ENCODE peak calls at places on chromosomes 16 and 17, in seven cellular contexts. One of them, this sample, is unnamed.

GRCh38 chr16:47132310-47132709 is 11.4 kb downstream of the NETO2 start:
- DNase-seq in HCT116: no peak
- DNase-seq in H1: no peak
- DNase-seq in IMR-90: peak; percentile 5
- DNase-seq in K562: no peak
- DNase-seq in HepG2: no peak
- DNase-seq in A549: no peak
- DNase-seq in this sample: no peak

GRCh38 chr16:81431554-81432353 is 12.9 kb upstream of the CMIP start:
- DNase-seq in HepG2: peak; percentile 90
- DNase-seq in IMR-90: peak; percentile 77
- DNase-seq in A549: no peak
- DNase-seq in H1: no peak
- DNase-seq in K562: no peak
- DNase-seq in HCT116: no peak
- DNase-seq in this sample: no peak

GRCh38 chr17:14152726-14153125 is 83.4 kb downstream of the COX10 start:
- DNase-seq in HepG2: no peak
- DNase-seq in HCT116: no peak
- DNase-seq in K562: no peak
- DNase-seq in IMR-90: no peak
- DNase-seq in H1: no peak
- DNase-seq in A549: no peak
- DNase-seq in this sample: no peak

GRCh38 chr16:824601-825000 is 24.1 kb upstream of the GNG13 start:
- DNase-seq in K562: no peak
- DNase-seq in HepG2: no peak
- DNase-seq in H1: no peak
- DNase-seq in HCT116: no peak
- DNase-seq in A549: no peak
- DNase-seq in IMR-90: no peak
- DNase-seq in this sample: no peak

GRCh38 chr17:1474402-1475189 is 17.9 kb downstream of the MYO1C start:
- DNase-seq in A549: no peak
- DNase-seq in K562: no peak
- DNase-seq in H1: no peak
- DNase-seq in HCT116: no peak
- DNase-seq in HepG2: no peak
- DNase-seq in IMR-90: no peak
- DNase-seq in this sample: peak; percentile 67

GRCh38 chr16:50479771-50480170 is 68.4 kb upstream of the NKD1 start:
- DNase-seq in A549: no peak
- DNase-seq in H1: no peak
- DNase-seq in K562: no peak
- DNase-seq in HCT116: no peak
- DNase-seq in HepG2: no peak
- DNase-seq in IMR-90: no peak
- DNase-seq in this sample: no peak

GRCh38 chr17:7988750-7989178 is 13.7 kb upstream of the GUCY2D start:
- DNase-seq in K562: peak; percentile 54
- DNase-seq in HCT116: peak; percentile 80
- DNase-seq in IMR-90: peak; percentile 86
- DNase-seq in HepG2: peak; percentile 76
- DNase-seq in A549: peak; percentile 86
- DNase-seq in H1: no peak
- DNase-seq in this sample: peak; percentile 66

GRCh38 chr16:89044394-89045180 is 49.1 kb upstream of the ACSF3 start:
- DNase-seq in IMR-90: no peak
- DNase-seq in HepG2: no peak
- DNase-seq in H1: no peak
- DNase-seq in HCT116: no peak
- DNase-seq in A549: no peak
- DNase-seq in K562: no peak
- DNase-seq in this sample: no peak

GRCh38 chr17:78493455-78494188 is 83.6 kb downstream of the DNAH17 start:
- DNase-seq in H1: no peak
- DNase-seq in K562: no peak
- DNase-seq in HCT116: no peak
- DNase-seq in IMR-90: no peak
- DNase-seq in A549: no peak
- DNase-seq in HepG2: peak; percentile 55
- DNase-seq in this sample: no peak
- TF ChIP-seq CEBPB in H1: no peak
- TF ChIP-seq CEBPB in K562: no peak
- TF ChIP-seq CEBPB in HCT116: no peak
- TF ChIP-seq CEBPB in IMR-90: no peak
- TF ChIP-seq CEBPB in A549: no peak
- TF ChIP-seq CEBPB in HepG2: no peak
- TF ChIP-seq CEBPB in this sample: no peak

GRCh38 chr16:87569601-87570559 is 32.4 kb upstream of the JPH3 start:
- DNase-seq in HCT116: no peak
- DNase-seq in IMR-90: no peak
- DNase-seq in HepG2: no peak
- DNase-seq in A549: no peak
- DNase-seq in K562: no peak
- DNase-seq in H1: no peak
- DNase-seq in this sample: no peak
- TF ChIP-seq CEBPB in HCT116: no peak
- TF ChIP-seq CEBPB in IMR-90: no peak
- TF ChIP-seq CEBPB in HepG2: no peak
- TF ChIP-seq CEBPB in A549: no peak
- TF ChIP-seq CEBPB in K562: no peak
- TF ChIP-seq CEBPB in H1: no peak
- TF ChIP-seq CEBPB in this sample: no peak

GRCh38 chr17:4342535-4342934 is 23.9 kb downstream of the UBE2G1 start:
- DNase-seq in K562: no peak
- DNase-seq in HCT116: no peak
- DNase-seq in IMR-90: no peak
- DNase-seq in HepG2: no peak
- DNase-seq in H1: no peak
- DNase-seq in A549: no peak
- DNase-seq in this sample: no peak
- TF ChIP-seq CEBPB in K562: no peak
- TF ChIP-seq CEBPB in HCT116: no peak
- TF ChIP-seq CEBPB in IMR-90: no peak
- TF ChIP-seq CEBPB in HepG2: no peak
- TF ChIP-seq CEBPB in H1: no peak
- TF ChIP-seq CEBPB in A549: no peak
- TF ChIP-seq CEBPB in this sample: no peak

GRCh38 chr16:66176731-66177130 is 189.8 kb upstream of the CDH5 start:
- DNase-seq in HepG2: no peak
- DNase-seq in H1: no peak
- DNase-seq in K562: no peak
- DNase-seq in IMR-90: no peak
- DNase-seq in A549: no peak
- DNase-seq in HCT116: no peak
- DNase-seq in this sample: no peak

DNA sequence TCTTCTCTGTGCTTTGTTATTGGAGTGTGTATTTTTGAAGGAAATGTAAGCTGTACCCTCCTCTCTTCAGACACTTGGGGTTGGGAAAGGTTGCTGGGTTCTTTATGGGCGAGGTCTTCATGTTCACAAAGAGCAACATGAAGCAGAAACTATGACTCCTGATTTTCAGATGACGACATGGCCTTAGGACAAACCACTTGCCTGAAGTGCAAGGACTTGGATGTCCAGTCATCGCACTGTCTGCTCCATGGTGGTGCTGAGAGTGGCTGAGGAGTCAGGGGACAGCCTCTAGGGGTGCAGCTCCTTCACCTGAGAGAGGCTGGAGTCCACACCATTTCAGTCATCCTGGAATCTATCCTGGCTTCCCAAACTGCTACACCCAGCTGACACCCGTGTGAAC is 183.9 kb upstream of the CDH5 start:
- DNase-seq in A549: no peak
- DNase-seq in K562: no peak
- DNase-seq in HCT116: no peak
- DNase-seq in HepG2: no peak
- DNase-seq in H1: no peak
- DNase-seq in IMR-90: no peak
- DNase-seq in this sample: no peak
- TF ChIP-seq CEBPB in A549: no peak
- TF ChIP-seq CEBPB in K562: no peak
- TF ChIP-seq CEBPB in HCT116: no peak
- TF ChIP-seq CEBPB in HepG2: no peak
- TF ChIP-seq CEBPB in H1: no peak
- TF ChIP-seq CEBPB in IMR-90: no peak
- TF ChIP-seq CEBPB in this sample: no peak

GRCh38 chr16:67236551-67237395 is 9.8 kb downstream of the TMEM208 start:
- DNase-seq in H1: peak; percentile 77
- DNase-seq in K562: peak; percentile 100
- DNase-seq in HepG2: peak; percentile 46
- DNase-seq in A549: peak; percentile 75
- DNase-seq in IMR-90: peak; percentile 31
- DNase-seq in HCT116: peak; percentile 69
- DNase-seq in this sample: no peak

GRCh38 chr16:67235816-67236547 is 9.1 kb downstream of the TMEM208 start:
- DNase-seq in A549: no peak
- DNase-seq in HCT116: no peak
- DNase-seq in K562: no peak
- DNase-seq in IMR-90: no peak
- DNase-seq in HepG2: no peak
- DNase-seq in H1: no peak
- DNase-seq in this sample: no peak

GRCh38 chr16:67230809-67231660 is 4.1 kb downstream of the TMEM208 start:
- DNase-seq in IMR-90: no peak
- DNase-seq in K562: no peak
- DNase-seq in H1: no peak
- DNase-seq in HepG2: no peak
- DNase-seq in HCT116: no peak
- DNase-seq in A549: no peak
- DNase-seq in this sample: no peak

GRCh38 chr16:67233596-67233995 is 6.7 kb downstream of the TMEM208 start:
- DNase-seq in IMR-90: no peak
- DNase-seq in H1: no peak
- DNase-seq in HepG2: no peak
- DNase-seq in K562: no peak
- DNase-seq in A549: no peak
- DNase-seq in HCT116: no peak
- DNase-seq in this sample: no peak

DNA sequence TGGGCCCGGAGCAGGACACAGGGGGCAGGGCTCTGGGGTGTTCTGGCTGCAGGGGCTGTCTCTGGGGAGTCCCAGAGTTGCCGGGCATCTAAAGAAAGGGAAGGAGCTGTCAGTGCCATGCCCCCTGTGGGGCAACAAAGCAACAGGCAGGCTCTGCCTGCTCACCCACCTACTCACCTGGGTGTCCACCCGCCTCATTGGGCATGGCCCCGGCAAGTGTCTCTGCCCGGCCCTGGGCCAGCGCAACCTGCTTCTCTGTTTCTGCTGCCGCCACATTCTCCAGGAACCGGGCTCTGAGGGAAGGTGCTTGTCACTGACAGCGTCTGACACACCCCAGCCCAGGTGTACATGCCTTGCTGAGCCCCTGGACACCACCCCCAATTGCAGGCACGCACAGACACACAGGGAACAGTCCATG is 7.3 kb downstream of the TMEM208 start:
- DNase-seq in A549: no peak
- DNase-seq in H1: no peak
- DNase-seq in IMR-90: no peak
- DNase-seq in HepG2: no peak
- DNase-seq in HCT116: no peak
- DNase-seq in K562: no peak
- DNase-seq in this sample: no peak
- TF ChIP-seq CEBPB in A549: no peak
- TF ChIP-seq CEBPB in H1: no peak
- TF ChIP-seq CEBPB in IMR-90: no peak
- TF ChIP-seq CEBPB in HepG2: no peak
- TF ChIP-seq CEBPB in HCT116: no peak
- TF ChIP-seq CEBPB in K562: no peak
- TF ChIP-seq CEBPB in this sample: no peak

GRCh38 chr17:57597531-57598453 is 147.3 kb downstream of the CCDC182 start:
- DNase-seq in K562: peak; percentile 50
- DNase-seq in HepG2: peak; percentile 67
- DNase-seq in HCT116: peak; percentile 65
- DNase-seq in H1: peak; percentile 49
- DNase-seq in IMR-90: peak; percentile 82
- DNase-seq in A549: peak; percentile 86
- DNase-seq in this sample: no peak
- TF ChIP-seq CEBPB in K562: no peak
- TF ChIP-seq CEBPB in HepG2: no peak
- TF ChIP-seq CEBPB in HCT116: no peak
- TF ChIP-seq CEBPB in H1: no peak
- TF ChIP-seq CEBPB in IMR-90: no peak
- TF ChIP-seq CEBPB in A549: no peak
- TF ChIP-seq CEBPB in this sample: no peak

This sample was measured in GM12878.